ENCODE peak calls at places on chromosomes 2 and 18, in seven cellular contexts. O is AG04450, Q is ovary, G is LNCaP clone FGC, T is choroid plexus epithelial cell, R is cardiac fibroblast, L is neural progenitor cell. W is an unnamed sample.
A peak's percentile ranks its signal among the peaks of the same experiment; 100 is the strongest.

GRCh38 chr18:5895300-5895885 is at the start of gene TMEM200C:
- DNase-seq in O (no peak), Q (peak; percentile 48), G (no peak), T (no peak), R (peak; percentile 7), L (peak; percentile 90), W (no peak)

GRCh38 chr18:79871481-79872091 is 73.8 kb downstream of the KCNG2 start:
- DNase-seq in O (no peak), Q (peak; percentile 20), G (no peak), T (no peak), R (no peak), L (no peak), W (no peak)

GRCh38 chr18:62420151-62420512 is 95.0 kb downstream of the TNFRSF11A start:
- DNase-seq in O (no peak), Q (no peak), G (no peak), T (peak; percentile 10), R (peak; percentile 48), L (no peak), W (no peak)

GRCh38 chr2:63537306-63537705 is 51.0 kb downstream of the WDPCP start:
- DNase-seq in O (no peak), Q (no peak), G (no peak), T (peak; percentile 26), R (no peak), L (no peak), W (no peak)

GRCh38 chr18:44548291-44549221 is 132.1 kb upstream of the SETBP1 start:
- DNase-seq in O (no peak), Q (peak; percentile 38), G (no peak), T (peak; percentile 39), R (peak; percentile 52), L (no peak), W (peak; percentile 48)

GRCh38 chr2:186595219-186595618 is 5.4 kb downstream of the ITGAV start:
- DNase-seq in O (no peak), Q (no peak), G (peak; percentile 21), T (peak; percentile 72), R (peak; percentile 63), L (no peak), W (no peak)

GRCh38 chr18:60044290-60045006 is 144.7 kb downstream of the PMAIP1 start:
- DNase-seq in O (peak; percentile 37), Q (no peak), G (no peak), T (peak; percentile 68), R (peak; percentile 26), L (no peak), W (peak; percentile 67)

GRCh38 chr2:222504714-222505113 is 80.4 kb downstream of the SGPP2 start:
- DNase-seq in O (no peak), Q (no peak), G (no peak), T (no peak), R (no peak), L (no peak), W (no peak)

GRCh38 chr18:30855762-30856161 is 186.8 kb downstream of the DSC3 start:
- DNase-seq in O (no peak), Q (no peak), G (no peak), T (no peak), R (no peak), L (no peak), W (no peak)

GRCh38 chr2:6888724-6889123 is 11.1 kb downstream of the RSAD2 start:
- DNase-seq in O (no peak), Q (no peak), G (no peak), T (no peak), R (no peak), L (no peak), W (no peak)

GRCh38 chr2:71974846-71975245 is 172.8 kb downstream of the CYP26B1 start:
- DNase-seq in O (no peak), Q (no peak), G (no peak), T (peak; percentile 26), R (peak; percentile 51), L (no peak), W (no peak)

GRCh38 chr2:181807526-181807925 is 84.0 kb upstream of the ITPRID2 start:
- DNase-seq in O (no peak), Q (no peak), G (no peak), T (no peak), R (no peak), L (no peak), W (no peak)

GRCh38 chr18:50306944-50307343 is 19.5 kb upstream of the CXXC1 start:
- DNase-seq in O (no peak), Q (peak; percentile 68), G (no peak), T (peak; percentile 73), R (peak; percentile 87), L (peak; percentile 24), W (no peak)

GRCh38 chr2:218270721-218271486 is 585 bp downstream of the PNKD start:
- DNase-seq in O (no peak), Q (no peak), G (no peak), T (no peak), R (peak; percentile 36), L (no peak), W (no peak)

GRCh38 chr2:128302744-128303067 is 16.0 kb downstream of the HS6ST1 start:
- DNase-seq in O (no peak), Q (no peak), G (no peak), T (no peak), R (no peak), L (no peak), W (no peak)

GRCh38 chr2:228181098-228182019 is at the start of gene SPHKAP:
- DNase-seq in O (no peak), Q (no peak), G (no peak), T (no peak), R (no peak), L (peak; percentile 60), W (no peak)

GRCh38 chr2:167183916-167184315 is 295.6 kb downstream of the XIRP2 start:
- DNase-seq in O (no peak), Q (no peak), G (no peak), T (no peak), R (no peak), L (no peak), W (no peak)

GRCh38 chr2:69280017-69280671 is 106.9 kb downstream of the GFPT1 start:
- DNase-seq in O (no peak), Q (no peak), G (no peak), T (no peak), R (peak; percentile 43), L (no peak), W (no peak)

GRCh38 chr2:201257381-201257940 is 2.9 kb upstream of the CASP8 start:
- DNase-seq in O (no peak), Q (no peak), G (no peak), T (no peak), R (no peak), L (no peak), W (no peak)

GRCh38 chr2:150859872-150860271 is 372.4 kb upstream of the RND3 start:
- DNase-seq in O (no peak), Q (no peak), G (no peak), T (no peak), R (no peak), L (peak; percentile 57), W (no peak)

GRCh38 chr2:190984595-190984994 is 29.4 kb downstream of the STAT1 start:
- DNase-seq in O (peak; percentile 18), Q (no peak), G (no peak), T (peak; percentile 93), R (peak; percentile 71), L (no peak), W (no peak)

GRCh38 chr18:22865354-22866116 is 67.6 kb upstream of the RBBP8 start:
- DNase-seq in O (no peak), Q (no peak), G (no peak), T (no peak), R (no peak), L (no peak), W (no peak)
- TF ChIP-seq CTCF in O (no peak), Q (no peak), G (no peak), T (no peak), R (no peak), L (no peak), W (no peak)

GRCh38 chr2:231540017-231540416 is 9.8 kb upstream of the NMUR1 start:
- DNase-seq in O (no peak), Q (no peak), G (no peak), T (no peak), R (no peak), L (no peak), W (no peak)

GRCh38 chr2:231532189-231533035 is 2.2 kb upstream of the NMUR1 start:
- DNase-seq in O (no peak), Q (no peak), G (no peak), T (no peak), R (no peak), L (no peak), W (no peak)

GRCh38 chr2:231533086-231533776 is 3.0 kb upstream of the NMUR1 start:
- DNase-seq in O (no peak), Q (no peak), G (no peak), T (no peak), R (no peak), L (peak; percentile 41), W (no peak)

GRCh38 chr2:231533777-231534125 is 3.5 kb upstream of the NMUR1 start:
- DNase-seq in O (no peak), Q (no peak), G (no peak), T (no peak), R (no peak), L (no peak), W (no peak)

GRCh38 chr2:231535961-231536360 is 5.7 kb upstream of the NMUR1 start:
- DNase-seq in O (no peak), Q (no peak), G (no peak), T (no peak), R (no peak), L (no peak), W (no peak)
- H3K4me3 ChIP-seq in O (no peak overlapping the region), Q (no peak overlapping the region), G (no peak overlapping the region), T (no peak overlapping the region), R (no peak overlapping the region), L (no peak overlapping the region), W (no peak overlapping the region)

GRCh38 chr2:122622896-122623295 is 867.4 kb downstream of the TSN start:
- DNase-seq in O (no peak), Q (no peak), G (no peak), T (no peak), R (no peak), L (peak; percentile 60), W (no peak)
- TF ChIP-seq CTCF in O (no peak), Q (no peak), G (no peak), T (no peak), R (no peak), L (no peak), W (no peak)

DNA sequence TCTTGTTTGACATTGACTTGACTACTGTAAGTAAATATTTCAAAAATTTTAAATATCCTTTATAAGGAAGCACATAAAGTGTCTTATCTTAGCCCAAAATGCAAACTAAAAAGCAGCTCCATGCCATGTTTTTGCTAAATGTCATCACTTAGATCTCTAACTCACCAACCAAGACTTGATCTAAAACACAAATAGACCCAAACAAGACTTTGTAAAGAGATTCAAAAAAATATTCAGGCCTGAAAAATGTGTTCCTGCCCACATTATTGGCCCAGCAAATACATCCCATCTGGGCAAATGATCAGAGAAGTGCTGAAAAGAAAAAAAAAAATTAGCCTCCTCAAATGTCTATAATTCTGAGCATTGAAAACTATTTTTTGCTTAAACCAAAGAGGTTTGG is 187.6 kb downstream of the MREG start:
- DNase-seq in O (no peak), Q (no peak), G (no peak), T (peak; percentile 48), R (peak; percentile 57), L (no peak), W (no peak)
- H3K4me3 ChIP-seq in O (no peak overlapping the region), Q (no peak overlapping the region), G (no peak overlapping the region), T (no peak overlapping the region), R (no peak overlapping the region), L (no peak overlapping the region), W (no peak overlapping the region)

DNA sequence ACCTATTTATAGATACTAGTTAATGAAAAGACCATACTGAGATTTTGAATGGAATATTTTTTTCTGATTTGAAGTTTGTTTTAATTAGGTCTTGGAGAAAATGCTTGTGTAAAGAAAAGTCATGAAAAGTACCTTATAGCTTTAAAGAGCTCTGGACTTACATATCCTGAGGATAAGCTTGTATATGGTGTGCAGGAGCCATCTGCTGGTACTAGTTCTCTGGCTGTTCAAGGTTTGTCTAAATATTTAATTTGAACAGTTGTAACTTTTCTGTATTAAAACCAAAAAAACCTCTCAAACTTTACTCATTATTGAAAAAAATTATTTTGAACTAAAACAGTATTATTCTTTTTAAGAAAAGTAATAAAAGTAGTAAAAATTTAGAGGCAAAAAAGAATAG is 50.2 kb downstream of the UBR3 start:
- DNase-seq in O (no peak), Q (no peak), G (no peak), T (peak; percentile 72), R (peak; percentile 70), L (no peak), W (no peak)
- TF ChIP-seq CTCF in O (peak; percentile 54), Q (no peak), G (peak; percentile 54), T (peak; percentile 55), R (peak; percentile 19), L (peak; percentile 29), W (peak; percentile 18)

W was measured in BJ.